ENCODE peak calls at places on chromosomes 7 and 10, in five cellular contexts. One of them, this sample, is unnamed.

GRCh38 chr10:72981882-72982529 is 27.4 kb upstream of the PLA2G12B start:
- DNase-seq in GM12878: no peak
- DNase-seq in H1: no peak
- DNase-seq in NT2/D1: no peak
- DNase-seq in HepG2: no peak
- DNase-seq in this sample: no peak

GRCh38 chr10:71481746-71482410 is 85.2 kb downstream of the CDH23 start:
- DNase-seq in HepG2: no peak
- DNase-seq in GM12878: no peak
- DNase-seq in NT2/D1: no peak
- DNase-seq in H1: no peak
- DNase-seq in this sample: no peak

GRCh38 chr10:43479275-43479674 is 42.4 kb downstream of the ZNF487 start:
- DNase-seq in H1: no peak
- DNase-seq in HepG2: no peak
- DNase-seq in GM12878: no peak
- DNase-seq in NT2/D1: no peak
- DNase-seq in this sample: no peak

GRCh38 chr7:23207029-23207428 is 25.2 kb downstream of the NUP42 start:
- DNase-seq in GM12878: no peak
- DNase-seq in NT2/D1: no peak
- DNase-seq in H1: no peak
- DNase-seq in HepG2: peak
- DNase-seq in this sample: no peak

GRCh38 chr10:91090761-91091529 is 129.5 kb upstream of the PCGF5 start:
- DNase-seq in HepG2: peak
- DNase-seq in H1: no peak
- DNase-seq in NT2/D1: no peak
- DNase-seq in GM12878: no peak
- DNase-seq in this sample: no peak

GRCh38 chr10:119495061-119495505 is 47.4 kb downstream of the RGS10 start:
- DNase-seq in NT2/D1: no peak
- DNase-seq in H1: no peak
- DNase-seq in GM12878: no peak
- DNase-seq in HepG2: no peak
- DNase-seq in this sample: no peak

GRCh38 chr7:122137291-122138077 is 6.6 kb downstream of the AASS start:
- DNase-seq in HepG2: no peak
- DNase-seq in H1: no peak
- DNase-seq in GM12878: no peak
- DNase-seq in NT2/D1: no peak
- DNase-seq in this sample: no peak

GRCh38 chr7:25805027-25805687 is 346.8 kb upstream of the NFE2L3 start:
- DNase-seq in GM12878: no peak
- DNase-seq in NT2/D1: no peak
- DNase-seq in H1: no peak
- DNase-seq in HepG2: no peak
- DNase-seq in this sample: no peak

GRCh38 chr7:5665106-5666025 is 116.1 kb downstream of the RNF216 start:
- DNase-seq in HepG2: peak
- DNase-seq in GM12878: peak
- DNase-seq in NT2/D1: peak
- DNase-seq in H1: peak
- DNase-seq in this sample: peak

GRCh38 chr7:18890134-18890533 is 227.3 kb downstream of the TWIST1 start:
- DNase-seq in H1: no peak
- DNase-seq in NT2/D1: no peak
- DNase-seq in HepG2: no peak
- DNase-seq in GM12878: no peak
- DNase-seq in this sample: no peak

GRCh38 chr10:82982110-82982608 is 1107.2 kb downstream of the NRG3 start:
- DNase-seq in NT2/D1: no peak
- DNase-seq in GM12878: no peak
- DNase-seq in HepG2: no peak
- DNase-seq in H1: no peak
- DNase-seq in this sample: no peak

GRCh38 chr10:70430489-70431445 is 10.7 kb downstream of the NODAL start:
- DNase-seq in GM12878: no peak
- DNase-seq in NT2/D1: no peak
- DNase-seq in H1: no peak
- DNase-seq in HepG2: peak
- DNase-seq in this sample: no peak

GRCh38 chr10:10865913-10866312 is 151.8 kb upstream of the CELF2 start:
- DNase-seq in NT2/D1: no peak
- DNase-seq in GM12878: no peak
- DNase-seq in HepG2: no peak
- DNase-seq in H1: no peak
- DNase-seq in this sample: no peak

GRCh38 chr10:46528675-46529615 is 27.5 kb downstream of the GPRIN2 start:
- DNase-seq in GM12878: no peak
- DNase-seq in HepG2: no peak
- DNase-seq in NT2/D1: no peak
- DNase-seq in H1: no peak
- DNase-seq in this sample: no peak

GRCh38 chr10:97320480-97321031 is 1.5 kb downstream of the FRAT1 start:
- DNase-seq in HepG2: no peak
- DNase-seq in GM12878: no peak
- DNase-seq in H1: no peak
- DNase-seq in NT2/D1: no peak
- DNase-seq in this sample: no peak

GRCh38 chr7:71005109-71005508 is 126.8 kb upstream of the GALNT17 start:
- DNase-seq in GM12878: no peak
- DNase-seq in H1: no peak
- DNase-seq in HepG2: no peak
- DNase-seq in NT2/D1: no peak
- DNase-seq in this sample: no peak

GRCh38 chr7:106704000-106704840 is 43.3 kb upstream of the CCDC71L start:
- DNase-seq in GM12878: no peak
- DNase-seq in NT2/D1: no peak
- DNase-seq in H1: no peak
- DNase-seq in HepG2: no peak
- DNase-seq in this sample: no peak

GRCh38 chr10:104291439-104291951 is 22.5 kb downstream of the GSTO2 start:
- DNase-seq in NT2/D1: peak
- DNase-seq in GM12878: peak
- DNase-seq in H1: peak
- DNase-seq in HepG2: peak
- DNase-seq in this sample: peak

DNA sequence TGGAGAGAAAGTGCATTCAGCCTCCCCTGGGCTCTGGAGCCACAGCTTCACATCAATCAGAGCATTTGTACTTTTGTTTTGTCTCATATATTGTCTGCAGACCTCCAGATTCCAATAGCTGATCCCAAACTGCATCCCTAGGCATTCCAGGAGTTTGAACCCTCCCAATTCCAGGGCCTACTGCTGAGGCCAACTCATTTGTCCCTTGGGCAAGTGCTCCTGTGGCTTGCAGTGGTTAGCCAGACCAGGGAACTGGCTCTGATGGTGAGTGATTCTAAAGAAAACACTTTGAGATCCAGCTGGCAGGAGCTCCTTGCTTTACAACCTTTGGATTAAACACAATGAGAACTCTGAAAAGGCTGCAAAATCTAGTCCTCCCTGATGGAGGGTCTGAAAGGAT is 163.3 kb downstream of the IPMK start:
- DNase-seq in GM12878: no peak
- DNase-seq in H1: no peak
- DNase-seq in HepG2: no peak
- DNase-seq in NT2/D1: no peak
- DNase-seq in this sample: no peak
- TF ChIP-seq SUZ12 in GM12878: no peak
- TF ChIP-seq SUZ12 in H1: no peak
- TF ChIP-seq SUZ12 in HepG2: no peak
- TF ChIP-seq SUZ12 in NT2/D1: no peak
- TF ChIP-seq SUZ12 in this sample: no peak

DNA sequence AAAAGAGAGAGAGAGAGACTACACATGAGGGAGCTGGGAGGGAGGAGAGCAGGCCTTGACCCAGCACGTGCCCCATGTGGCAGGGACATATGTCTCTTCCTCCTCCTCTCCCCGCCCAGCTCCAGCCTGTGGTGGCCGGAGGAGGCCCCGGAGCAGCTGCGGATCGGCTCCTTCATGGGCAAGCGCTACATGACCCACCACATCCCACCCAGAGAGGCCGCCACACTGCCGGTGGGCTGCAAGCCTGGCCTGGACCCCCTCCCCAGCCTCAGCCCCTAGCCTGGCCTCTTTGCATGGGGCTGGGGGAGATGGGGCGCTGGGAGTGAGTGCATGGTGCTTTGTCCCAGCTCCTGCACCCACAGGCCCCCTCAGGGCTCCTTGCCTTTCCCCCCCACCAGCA is 4.6 kb downstream of the UPK3B start:
- DNase-seq in H1: no peak
- DNase-seq in HepG2: no peak
- DNase-seq in NT2/D1: no peak
- DNase-seq in GM12878: no peak
- DNase-seq in this sample: peak
- TF ChIP-seq SUZ12 in H1: no peak
- TF ChIP-seq SUZ12 in HepG2: no peak
- TF ChIP-seq SUZ12 in NT2/D1: no peak
- TF ChIP-seq SUZ12 in GM12878: no peak
- TF ChIP-seq SUZ12 in this sample: no peak

GRCh38 chr7:143848192-143848591 is 53.8 kb downstream of the TCAF1 start:
- DNase-seq in NT2/D1: no peak
- DNase-seq in GM12878: no peak
- DNase-seq in HepG2: no peak
- DNase-seq in H1: no peak
- DNase-seq in this sample: no peak
- TF ChIP-seq SUZ12 in NT2/D1: no peak
- TF ChIP-seq SUZ12 in GM12878: no peak
- TF ChIP-seq SUZ12 in HepG2: no peak
- TF ChIP-seq SUZ12 in H1: no peak
- TF ChIP-seq SUZ12 in this sample: no peak

GRCh38 chr10:5944389-5945202 is 32.7 kb downstream of the IL15RA start:
- DNase-seq in H1: no peak
- DNase-seq in GM12878: no peak
- DNase-seq in NT2/D1: no peak
- DNase-seq in HepG2: no peak
- DNase-seq in this sample: no peak
- TF ChIP-seq SUZ12 in H1: no peak
- TF ChIP-seq SUZ12 in GM12878: no peak
- TF ChIP-seq SUZ12 in NT2/D1: no peak
- TF ChIP-seq SUZ12 in HepG2: no peak
- TF ChIP-seq SUZ12 in this sample: no peak

GRCh38 chr10:110880012-110880411 is 8.3 kb downstream of the PDCD4 start:
- DNase-seq in NT2/D1: no peak
- DNase-seq in HepG2: no peak
- DNase-seq in H1: no peak
- DNase-seq in GM12878: no peak
- DNase-seq in this sample: no peak

GRCh38 chr10:110873951-110874350 is 2.2 kb downstream of the PDCD4 start:
- DNase-seq in GM12878: no peak
- DNase-seq in H1: no peak
- DNase-seq in HepG2: no peak
- DNase-seq in NT2/D1: no peak
- DNase-seq in this sample: no peak

GRCh38 chr10:110872984-110873569 is 1.3 kb downstream of the PDCD4 start:
- DNase-seq in HepG2: no peak
- DNase-seq in NT2/D1: no peak
- DNase-seq in H1: no peak
- DNase-seq in GM12878: no peak
- DNase-seq in this sample: no peak

GRCh38 chr10:110876000-110876399 is 4.3 kb downstream of the PDCD4 start:
- DNase-seq in NT2/D1: no peak
- DNase-seq in GM12878: no peak
- DNase-seq in H1: no peak
- DNase-seq in HepG2: no peak
- DNase-seq in this sample: no peak

GRCh38 chr10:110876788-110877187 is 5.1 kb downstream of the PDCD4 start:
- DNase-seq in H1: no peak
- DNase-seq in GM12878: no peak
- DNase-seq in NT2/D1: no peak
- DNase-seq in HepG2: no peak
- DNase-seq in this sample: no peak
- TF ChIP-seq SUZ12 in H1: no peak
- TF ChIP-seq SUZ12 in GM12878: no peak
- TF ChIP-seq SUZ12 in NT2/D1: no peak
- TF ChIP-seq SUZ12 in HepG2: no peak
- TF ChIP-seq SUZ12 in this sample: no peak

GRCh38 chr10:118337356-118337755 is 4.8 kb downstream of the FAM204A start:
- DNase-seq in GM12878: no peak
- DNase-seq in HepG2: no peak
- DNase-seq in H1: no peak
- DNase-seq in NT2/D1: no peak
- DNase-seq in this sample: no peak

GRCh38 chr10:118330295-118331076 is 11.6 kb downstream of the FAM204A start:
- DNase-seq in H1: no peak
- DNase-seq in GM12878: no peak
- DNase-seq in NT2/D1: no peak
- DNase-seq in HepG2: no peak
- DNase-seq in this sample: no peak

GRCh38 chr10:118332247-118332646 is 9.9 kb downstream of the FAM204A start:
- DNase-seq in H1: no peak
- DNase-seq in GM12878: no peak
- DNase-seq in NT2/D1: no peak
- DNase-seq in HepG2: no peak
- DNase-seq in this sample: no peak

GRCh38 chr10:118333871-118334270 is 8.3 kb downstream of the FAM204A start:
- DNase-seq in GM12878: no peak
- DNase-seq in NT2/D1: no peak
- DNase-seq in H1: no peak
- DNase-seq in HepG2: no peak
- DNase-seq in this sample: no peak

DNA sequence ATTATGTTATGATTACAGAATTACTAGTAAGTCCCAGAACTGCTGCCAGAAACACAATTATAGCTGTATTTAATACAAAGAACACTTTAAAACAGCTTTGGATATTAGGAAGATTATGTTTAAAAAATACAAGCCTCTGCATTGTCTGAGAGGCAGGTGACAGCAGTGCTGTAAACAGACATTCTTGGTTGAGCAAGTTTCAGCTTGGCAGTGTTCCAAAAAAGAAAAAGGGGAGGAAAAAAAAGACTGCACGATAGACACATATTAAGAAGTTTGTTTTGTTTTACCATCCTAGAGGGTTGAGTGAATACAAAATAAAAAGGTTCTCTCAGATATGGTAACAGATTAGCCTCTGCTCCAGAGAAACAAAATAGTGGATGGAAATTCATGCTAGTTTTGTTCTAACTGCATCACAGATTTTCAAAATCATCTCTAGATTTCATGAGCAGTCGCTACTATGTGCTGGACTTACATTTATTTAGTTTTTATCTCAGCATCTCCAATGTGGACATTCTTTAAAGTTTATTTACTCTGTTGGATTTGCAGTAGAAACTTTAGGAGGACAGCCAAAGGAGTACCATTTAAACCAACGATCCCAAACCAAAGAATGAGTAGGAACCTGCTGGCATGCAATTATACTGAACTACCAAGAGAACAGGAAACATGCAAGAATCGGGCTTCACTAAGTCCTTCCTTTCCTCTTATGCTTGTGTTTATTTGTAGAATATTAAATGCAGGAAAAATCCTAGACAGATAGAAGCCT is 9.0 kb downstream of the FAM204A start:
- DNase-seq in HepG2: peak
- DNase-seq in GM12878: no peak
- DNase-seq in NT2/D1: no peak
- DNase-seq in H1: no peak
- DNase-seq in this sample: no peak
- TF ChIP-seq SUZ12 in HepG2: no peak
- TF ChIP-seq SUZ12 in GM12878: no peak
- TF ChIP-seq SUZ12 in NT2/D1: no peak
- TF ChIP-seq SUZ12 in H1: no peak
- TF ChIP-seq SUZ12 in this sample: no peak

This sample was measured in HEK293T.